ENCODE peak calls at places on chromosomes 6 and 20, in seven cellular contexts. One of them, this sample, is unnamed.

GRCh38 chr6:44266347-44266746 is 996 bp upstream of the NFKBIE start:
- DNase-seq in NB4: no peak
- DNase-seq in neural crest cell: no peak
- DNase-seq in choroid plexus epithelial cell: no peak
- DNase-seq in lower lobe of right lung: no peak
- DNase-seq in psoas muscle: peak
- DNase-seq in uterus: no peak
- DNase-seq in this sample: no peak

GRCh38 chr6:116369540-116370327 is 1.0 kb upstream of the DSE start:
- DNase-seq in NB4: no peak
- DNase-seq in neural crest cell: no peak
- DNase-seq in choroid plexus epithelial cell: peak
- DNase-seq in lower lobe of right lung: no peak
- DNase-seq in psoas muscle: no peak
- DNase-seq in uterus: no peak
- DNase-seq in this sample: no peak

GRCh38 chr20:10665791-10666190 is 8.0 kb downstream of the JAG1 start:
- DNase-seq in NB4: no peak
- DNase-seq in neural crest cell: no peak
- DNase-seq in choroid plexus epithelial cell: peak
- DNase-seq in lower lobe of right lung: no peak
- DNase-seq in psoas muscle: no peak
- DNase-seq in uterus: no peak
- DNase-seq in this sample: no peak

GRCh38 chr20:3430376-3431069 is 23.1 kb upstream of the DNAAF9 start:
- DNase-seq in NB4: peak
- DNase-seq in neural crest cell: no peak
- DNase-seq in choroid plexus epithelial cell: no peak
- DNase-seq in lower lobe of right lung: no peak
- DNase-seq in psoas muscle: no peak
- DNase-seq in uterus: no peak
- DNase-seq in this sample: no peak

GRCh38 chr6:122431780-122432179 is 32.3 kb downstream of the HSF2 start:
- DNase-seq in NB4: no peak
- DNase-seq in neural crest cell: no peak
- DNase-seq in choroid plexus epithelial cell: no peak
- DNase-seq in lower lobe of right lung: no peak
- DNase-seq in psoas muscle: no peak
- DNase-seq in uterus: no peak
- DNase-seq in this sample: no peak

GRCh38 chr6:44278774-44279697 is 8.8 kb downstream of the TMEM151B start:
- DNase-seq in NB4: no peak
- DNase-seq in neural crest cell: no peak
- DNase-seq in choroid plexus epithelial cell: no peak
- DNase-seq in lower lobe of right lung: no peak
- DNase-seq in psoas muscle: no peak
- DNase-seq in uterus: no peak
- DNase-seq in this sample: no peak

GRCh38 chr6:8108031-8108660 is 5.8 kb upstream of the EEF1E1 start:
- DNase-seq in NB4: no peak
- DNase-seq in neural crest cell: no peak
- DNase-seq in choroid plexus epithelial cell: peak
- DNase-seq in lower lobe of right lung: no peak
- DNase-seq in psoas muscle: no peak
- DNase-seq in uterus: no peak
- DNase-seq in this sample: no peak

GRCh38 chr6:142275146-142276006 is 26.4 kb upstream of the ADGRG6 start:
- DNase-seq in NB4: no peak
- DNase-seq in neural crest cell: no peak
- DNase-seq in choroid plexus epithelial cell: peak
- DNase-seq in lower lobe of right lung: no peak
- DNase-seq in psoas muscle: no peak
- DNase-seq in uterus: no peak
- DNase-seq in this sample: no peak

GRCh38 chr20:18984238-18985200 is 170.9 kb downstream of the SCP2D1 start:
- DNase-seq in NB4: peak
- DNase-seq in neural crest cell: no peak
- DNase-seq in choroid plexus epithelial cell: no peak
- DNase-seq in lower lobe of right lung: no peak
- DNase-seq in psoas muscle: no peak
- DNase-seq in uterus: peak
- DNase-seq in this sample: no peak

GRCh38 chr20:59560588-59561227 is 43.6 kb upstream of the PHACTR3 start:
- DNase-seq in NB4: peak
- DNase-seq in neural crest cell: no peak
- DNase-seq in choroid plexus epithelial cell: peak
- DNase-seq in lower lobe of right lung: no peak
- DNase-seq in psoas muscle: no peak
- DNase-seq in uterus: no peak
- DNase-seq in this sample: no peak

GRCh38 chr6:36765190-36765941 is 67.7 kb downstream of the RAB44 start:
- DNase-seq in NB4: no peak
- DNase-seq in neural crest cell: no peak
- DNase-seq in choroid plexus epithelial cell: no peak
- DNase-seq in lower lobe of right lung: no peak
- DNase-seq in psoas muscle: peak
- DNase-seq in uterus: no peak
- DNase-seq in this sample: no peak

GRCh38 chr6:154993026-154993425 is 2.1 kb upstream of the TIAM2 start:
- DNase-seq in NB4: no peak
- DNase-seq in neural crest cell: no peak
- DNase-seq in choroid plexus epithelial cell: peak
- DNase-seq in lower lobe of right lung: no peak
- DNase-seq in psoas muscle: no peak
- DNase-seq in uterus: no peak
- DNase-seq in this sample: no peak

GRCh38 chr6:14072084-14072483 is 45.5 kb upstream of the CD83 start:
- DNase-seq in NB4: no peak
- DNase-seq in neural crest cell: no peak
- DNase-seq in choroid plexus epithelial cell: peak
- DNase-seq in lower lobe of right lung: no peak
- DNase-seq in psoas muscle: no peak
- DNase-seq in uterus: no peak
- DNase-seq in this sample: no peak

GRCh38 chr6:20605581-20605980 is 71.3 kb downstream of the CDKAL1 start:
- DNase-seq in NB4: peak
- DNase-seq in neural crest cell: no peak
- DNase-seq in choroid plexus epithelial cell: no peak
- DNase-seq in lower lobe of right lung: no peak
- DNase-seq in psoas muscle: no peak
- DNase-seq in uterus: no peak
- DNase-seq in this sample: no peak

GRCh38 chr6:74343804-74344203 is 647.8 kb downstream of the CD109 start:
- DNase-seq in NB4: no peak
- DNase-seq in neural crest cell: no peak
- DNase-seq in choroid plexus epithelial cell: peak
- DNase-seq in lower lobe of right lung: no peak
- DNase-seq in psoas muscle: no peak
- DNase-seq in uterus: no peak
- DNase-seq in this sample: no peak

GRCh38 chr20:24160563-24161355 is 172.2 kb upstream of the GGTLC1 start:
- DNase-seq in NB4: peak
- DNase-seq in neural crest cell: peak
- DNase-seq in choroid plexus epithelial cell: peak
- DNase-seq in lower lobe of right lung: no peak
- DNase-seq in psoas muscle: peak
- DNase-seq in uterus: peak
- DNase-seq in this sample: peak

GRCh38 chr6:26157150-26157837 is 70.1 kb downstream of the HFE start:
- DNase-seq in NB4: peak
- DNase-seq in neural crest cell: peak
- DNase-seq in choroid plexus epithelial cell: no peak
- DNase-seq in lower lobe of right lung: peak
- DNase-seq in psoas muscle: peak
- DNase-seq in uterus: no peak
- DNase-seq in this sample: peak

GRCh38 chr20:49483706-49484101 is 1.2 kb upstream of the KCNB1 start:
- DNase-seq in NB4: no peak
- DNase-seq in neural crest cell: no peak
- DNase-seq in choroid plexus epithelial cell: no peak
- DNase-seq in lower lobe of right lung: no peak
- DNase-seq in psoas muscle: no peak
- DNase-seq in uterus: no peak
- DNase-seq in this sample: no peak

GRCh38 chr20:62329389-62330377 is 26.9 kb downstream of the ADRM1 start:
- DNase-seq in NB4: no peak
- DNase-seq in neural crest cell: no peak
- DNase-seq in choroid plexus epithelial cell: no peak
- DNase-seq in lower lobe of right lung: no peak
- DNase-seq in psoas muscle: no peak
- DNase-seq in uterus: no peak
- DNase-seq in this sample: no peak

GRCh38 chr6:129302671-129303070 is 407.3 kb downstream of the ARHGAP18 start:
- DNase-seq in NB4: no peak
- DNase-seq in neural crest cell: no peak
- DNase-seq in choroid plexus epithelial cell: no peak
- DNase-seq in lower lobe of right lung: no peak
- DNase-seq in psoas muscle: no peak
- DNase-seq in uterus: no peak
- DNase-seq in this sample: no peak

GRCh38 chr6:70667256-70667710 is 400 bp upstream of the SMAP1 start:
- DNase-seq in NB4: no peak
- DNase-seq in neural crest cell: no peak
- DNase-seq in choroid plexus epithelial cell: no peak
- DNase-seq in lower lobe of right lung: no peak
- DNase-seq in psoas muscle: no peak
- DNase-seq in uterus: no peak
- DNase-seq in this sample: no peak

GRCh38 chr6:70668499-70668812 is 773 bp downstream of the SMAP1 start:
- DNase-seq in NB4: no peak
- DNase-seq in neural crest cell: no peak
- DNase-seq in choroid plexus epithelial cell: no peak
- DNase-seq in lower lobe of right lung: no peak
- DNase-seq in psoas muscle: no peak
- DNase-seq in uterus: no peak
- DNase-seq in this sample: no peak

GRCh38 chr6:70669133-70669532 is 1.4 kb downstream of the SMAP1 start:
- DNase-seq in NB4: no peak
- DNase-seq in neural crest cell: no peak
- DNase-seq in choroid plexus epithelial cell: peak
- DNase-seq in lower lobe of right lung: no peak
- DNase-seq in psoas muscle: no peak
- DNase-seq in uterus: no peak
- DNase-seq in this sample: no peak

GRCh38 chr6:70666726-70667125 is 957 bp upstream of the SMAP1 start:
- DNase-seq in NB4: peak
- DNase-seq in neural crest cell: no peak
- DNase-seq in choroid plexus epithelial cell: no peak
- DNase-seq in lower lobe of right lung: no peak
- DNase-seq in psoas muscle: no peak
- DNase-seq in uterus: no peak
- DNase-seq in this sample: no peak

GRCh38 chr6:70667711-70668498 is at the start of gene SMAP1:
- DNase-seq in NB4: peak
- DNase-seq in neural crest cell: peak
- DNase-seq in choroid plexus epithelial cell: peak
- DNase-seq in lower lobe of right lung: peak
- DNase-seq in psoas muscle: peak
- DNase-seq in uterus: peak
- DNase-seq in this sample: peak
- TF ChIP-seq CTCF in NB4: no peak
- TF ChIP-seq CTCF in neural crest cell: peak
- TF ChIP-seq CTCF in choroid plexus epithelial cell: no peak
- TF ChIP-seq CTCF in lower lobe of right lung: no peak
- TF ChIP-seq CTCF in psoas muscle: no peak
- TF ChIP-seq CTCF in uterus: no peak
- TF ChIP-seq CTCF in this sample: no peak

DNA sequence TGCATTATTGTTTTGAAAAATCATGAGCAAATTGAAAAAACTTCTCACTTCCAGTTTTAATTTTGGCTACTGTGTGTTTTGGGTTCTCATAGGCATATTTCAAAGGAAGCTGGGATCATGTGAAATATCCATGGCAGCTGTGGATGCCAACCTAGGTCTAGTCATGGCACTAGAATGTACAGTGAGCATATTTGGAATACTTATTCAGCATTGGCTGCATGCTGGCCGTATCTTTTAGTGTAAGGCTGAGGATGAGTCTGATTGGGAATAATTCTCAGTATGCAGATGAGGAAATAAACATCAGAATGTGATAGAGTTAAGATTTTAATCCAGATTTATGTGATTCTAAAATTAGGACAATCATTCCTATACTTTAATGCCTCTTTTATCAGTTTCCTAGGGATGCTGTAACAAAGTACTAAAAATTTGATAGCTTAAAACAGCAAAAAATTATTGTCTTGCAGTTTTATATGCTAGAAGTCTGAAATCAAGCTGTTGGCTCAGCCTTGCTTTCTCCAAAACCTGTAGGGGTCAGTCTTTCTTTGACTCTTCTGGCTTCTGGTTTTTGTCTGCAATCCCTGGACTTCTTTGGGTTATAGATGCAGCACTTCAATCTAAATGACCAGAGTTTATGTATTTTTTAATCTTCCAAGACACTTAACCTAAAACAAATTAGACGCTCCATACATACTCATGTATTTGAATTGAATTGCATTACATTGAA is 37.7 kb upstream of the DEFB112 start:
- DNase-seq in NB4: no peak
- DNase-seq in neural crest cell: no peak
- DNase-seq in choroid plexus epithelial cell: peak
- DNase-seq in lower lobe of right lung: no peak
- DNase-seq in psoas muscle: no peak
- DNase-seq in uterus: no peak
- DNase-seq in this sample: no peak
- TF ChIP-seq CTCF in NB4: no peak
- TF ChIP-seq CTCF in neural crest cell: no peak
- TF ChIP-seq CTCF in choroid plexus epithelial cell: no peak
- TF ChIP-seq CTCF in lower lobe of right lung: no peak
- TF ChIP-seq CTCF in psoas muscle: no peak
- TF ChIP-seq CTCF in uterus: no peak
- TF ChIP-seq CTCF in this sample: no peak

DNA sequence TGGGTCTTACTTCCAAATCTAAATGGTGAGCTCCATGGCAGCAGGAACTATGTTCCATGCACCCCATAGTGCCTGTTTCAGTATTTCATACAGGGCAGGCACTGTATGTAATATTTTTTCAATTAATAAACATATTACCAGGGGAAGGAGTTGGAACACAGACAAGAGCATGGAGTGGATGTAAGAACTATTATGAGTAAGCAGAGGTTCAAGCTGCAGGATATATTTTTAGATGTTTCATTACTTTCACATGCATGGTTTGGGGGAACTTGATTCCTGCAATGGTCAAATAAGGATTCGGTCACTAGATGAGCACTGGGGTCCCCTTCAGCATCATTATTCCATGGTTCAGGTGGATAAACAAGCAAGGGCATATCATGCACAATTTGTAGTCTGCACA is 108.2 kb downstream of the KIF13A start:
- DNase-seq in NB4: no peak
- DNase-seq in neural crest cell: no peak
- DNase-seq in choroid plexus epithelial cell: peak
- DNase-seq in lower lobe of right lung: no peak
- DNase-seq in psoas muscle: no peak
- DNase-seq in uterus: no peak
- DNase-seq in this sample: no peak
- TF ChIP-seq CTCF in NB4: no peak
- TF ChIP-seq CTCF in neural crest cell: no peak
- TF ChIP-seq CTCF in choroid plexus epithelial cell: no peak
- TF ChIP-seq CTCF in lower lobe of right lung: no peak
- TF ChIP-seq CTCF in psoas muscle: no peak
- TF ChIP-seq CTCF in uterus: no peak
- TF ChIP-seq CTCF in this sample: no peak

GRCh38 chr6:30238178-30238795 is 25.1 kb upstream of the TRIM26 start:
- DNase-seq in NB4: peak
- DNase-seq in neural crest cell: no peak
- DNase-seq in choroid plexus epithelial cell: peak
- DNase-seq in lower lobe of right lung: no peak
- DNase-seq in psoas muscle: no peak
- DNase-seq in uterus: no peak
- DNase-seq in this sample: no peak
- TF ChIP-seq CTCF in NB4: peak
- TF ChIP-seq CTCF in neural crest cell: peak
- TF ChIP-seq CTCF in choroid plexus epithelial cell: peak
- TF ChIP-seq CTCF in lower lobe of right lung: peak
- TF ChIP-seq CTCF in psoas muscle: peak
- TF ChIP-seq CTCF in uterus: no peak
- TF ChIP-seq CTCF in this sample: no peak